ENCODE peak calls at places on chromosomes 6 and 20, in four cellular contexts. L is CD8-positive, alpha-beta T cell; H is heart right ventricle; M is transverse colon. Y is an unnamed sample.

GRCh38 chr20:22507240-22507961 is 77.0 kb downstream of the FOXA2 start:
- DNase-seq in L (no peak), H (no peak), M (no peak), Y (no peak)

GRCh38 chr20:37544386-37544785 is 16.7 kb upstream of the BLCAP start:
- DNase-seq in L (no peak), H (no peak), M (no peak), Y (no peak)

GRCh38 chr20:5991623-5992441 is 41.4 kb downstream of the MCM8 start:
- DNase-seq in L (no peak), H (no peak), M (no peak), Y (no peak)

GRCh38 chr6:435442-436307 is 44.1 kb downstream of the IRF4 start:
- DNase-seq in L (no peak), H (no peak), M (no peak), Y (no peak)

GRCh38 chr6:78551361-78551760 is 316.0 kb upstream of the IRAK1BP1 start:
- DNase-seq in L (no peak), H (no peak), M (no peak), Y (no peak)

GRCh38 chr20:50953821-50954220 is 4.5 kb downstream of the DPM1 start:
- DNase-seq in L (no peak), H (no peak), M (no peak), Y (no peak)

GRCh38 chr6:71250050-71250689 is 38.4 kb upstream of the OGFRL1 start:
- DNase-seq in L (no peak), H (no peak), M (no peak), Y (no peak)

GRCh38 chr20:34468956-34469355 is 47.3 kb upstream of the DYNLRB1 start:
- DNase-seq in L (no peak), H (no peak), M (no peak), Y (no peak)

GRCh38 chr6:11865926-11866325 is 87.3 kb upstream of the ADTRP start:
- DNase-seq in L (no peak), H (no peak), M (no peak), Y (no peak)

GRCh38 chr6:116028233-116028632 is 32.5 kb downstream of the FRK start:
- DNase-seq in L (no peak), H (no peak), M (no peak), Y (no peak)

GRCh38 chr20:48215536-48215935 is 430.3 kb upstream of the SULF2 start:
- DNase-seq in L (no peak), H (no peak), M (peak; percentile 61), Y (no peak)

GRCh38 chr6:3793545-3793944 is 42.0 kb upstream of the PXDC1 start:
- DNase-seq in L (no peak), H (no peak), M (no peak), Y (no peak)

GRCh38 chr6:54846857-54847721 is 518 bp downstream of the FAM83B start:
- DNase-seq in L (no peak), H (peak; percentile 19), M (peak; percentile 30), Y (no peak)

GRCh38 chr6:45606831-45607400 is 229.2 kb upstream of the SUPT3H start:
- DNase-seq in L (no peak), H (no peak), M (peak; percentile 45), Y (no peak)

GRCh38 chr6:36177166-36177565 is 19.4 kb upstream of the BRPF3 start:
- DNase-seq in L (no peak), H (no peak), M (no peak), Y (no peak)

GRCh38 chr20:47360489-47361267 is 4.2 kb upstream of the ZMYND8 start:
- DNase-seq in L (no peak), H (peak; percentile 91), M (peak; percentile 77), Y (peak; percentile 70)

GRCh38 chr6:56713285-56713684 is 70.6 kb upstream of the DST start:
- DNase-seq in L (no peak), H (no peak), M (peak; percentile 35), Y (peak; percentile 35)

GRCh38 chr20:58349586-58349985 is 39.4 kb upstream of the VAPB start:
- DNase-seq in L (no peak), H (no peak), M (no peak), Y (no peak)

GRCh38 chr6:149332602-149333311 is 15.2 kb downstream of the TAB2 start:
- DNase-seq in L (no peak), H (no peak), M (no peak), Y (no peak)

GRCh38 chr6:154403803-154404202 is 47.2 kb upstream of the IPCEF1 start:
- DNase-seq in L (no peak), H (no peak), M (peak; percentile 19), Y (no peak)

GRCh38 chr20:47792021-47792618 is 6.8 kb upstream of the SULF2 start:
- DNase-seq in L (no peak), H (peak; percentile 48), M (peak; percentile 37), Y (peak; percentile 82)

GRCh38 chr20:402496-402885 is 5.6 kb upstream of the RBCK1 start:
- DNase-seq in L (no peak), H (no peak), M (no peak), Y (no peak)

GRCh38 chr20:33857722-33858563 is 46.8 kb downstream of the CHMP4B start:
- DNase-seq in L (no peak), H (no peak), M (no peak), Y (no peak)

GRCh38 chr20:37980383-37980782 is 52.9 kb downstream of the TTI1 start:
- DNase-seq in L (no peak), H (no peak), M (no peak), Y (no peak)

GRCh38 chr20:34337544-34337943 is 25.5 kb upstream of the ITCH start:
- DNase-seq in L (no peak), H (no peak), M (no peak), Y (no peak)

GRCh38 chr6:103522045-103522444 is 1337.7 kb downstream of the HACE1 start:
- DNase-seq in L (no peak), H (no peak), M (no peak), Y (no peak)

GRCh38 chr6:56091159-56091869 is 156.1 kb downstream of the COL21A1 start:
- DNase-seq in L (no peak), H (no peak), M (no peak), Y (no peak)

GRCh38 chr6:163711615-163712568 is 297.4 kb downstream of the QKI start:
- DNase-seq in L (no peak), H (peak; percentile 80), M (peak; percentile 64), Y (no peak)

DNA sequence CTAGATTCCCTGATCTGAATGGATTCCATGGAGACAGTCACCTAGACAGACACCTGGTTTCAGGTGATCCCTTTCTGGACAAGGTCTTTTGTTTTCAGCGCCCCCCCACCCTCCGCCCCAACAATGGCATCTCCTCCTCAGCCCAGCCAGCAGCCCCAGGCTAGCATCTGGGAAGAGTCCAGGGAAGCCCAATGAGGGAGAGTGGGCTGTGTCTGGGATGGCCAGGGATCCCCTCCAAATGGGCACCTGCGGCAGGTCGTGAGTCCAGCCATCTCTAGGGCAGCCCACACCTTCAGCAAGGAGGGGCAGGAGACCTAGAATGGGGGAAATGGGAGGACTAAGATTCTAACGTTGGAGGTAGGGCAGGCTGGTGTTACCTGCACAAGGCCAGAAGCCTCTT is 1.2 kb upstream of the SLC24A3 start:
- DNase-seq in L (no peak), H (no peak), M (no peak), Y (no peak)
- H3K4me3 ChIP-seq in L (no peak overlapping the region), H (no peak overlapping the region), M (no peak overlapping the region), Y (peak overlapping the region; percentile 78)

GRCh38 chr6:53029262-53029661 is 34.2 kb upstream of the GSTA4 start:
- DNase-seq in L (no peak), H (no peak), M (no peak), Y (no peak)

GRCh38 chr6:53027131-53027718 is 32.1 kb upstream of the GSTA4 start:
- DNase-seq in L (no peak), H (no peak), M (no peak), Y (no peak)

GRCh38 chr6:53031281-53031680 is 33.9 kb upstream of the FBXO9 start:
- DNase-seq in L (no peak), H (no peak), M (no peak), Y (no peak)

GRCh38 chr6:53032853-53033252 is 32.4 kb upstream of the FBXO9 start:
- DNase-seq in L (no peak), H (no peak), M (no peak), Y (no peak)

GRCh38 chr6:53029761-53030160 is 34.7 kb upstream of the GSTA4 start:
- DNase-seq in L (no peak), H (no peak), M (no peak), Y (no peak)
- H3K27ac ChIP-seq in L (no peak overlapping the region), H (no peak overlapping the region), M (no peak overlapping the region), Y (no peak overlapping the region)

GRCh38 chr6:129766959-129767728 is 57.2 kb upstream of the ARHGAP18 start:
- DNase-seq in L (no peak), H (peak; percentile 15), M (peak; percentile 17), Y (no peak)
- H3K27me3 ChIP-seq in L (peaks cover 4% of the 10 kb centered on the region), H (peaks cover 62% of the 10 kb centered on the region), M (peaks cover 41% of the 10 kb centered on the region), Y (no peaks in the 10 kb centered on the region)

DNA sequence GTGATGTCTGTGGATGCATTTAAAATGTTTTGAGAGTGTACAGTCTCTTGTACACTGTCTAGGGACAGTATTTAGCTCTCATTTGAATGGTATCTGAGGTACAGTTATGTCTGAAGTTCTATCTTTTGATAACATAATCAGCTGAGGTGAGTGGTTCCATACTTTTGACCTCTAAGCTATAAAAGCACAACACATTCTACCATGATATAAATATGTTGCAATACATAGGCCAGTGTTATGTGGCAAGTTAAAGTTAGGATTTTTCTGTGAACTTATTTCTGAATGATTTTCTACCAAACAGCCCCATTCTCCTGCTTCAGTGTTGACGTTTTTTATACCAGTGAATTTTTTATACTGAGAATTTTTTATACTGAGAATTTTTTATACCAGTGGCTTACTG is 77.7 kb downstream of the AKAP7 start:
- DNase-seq in L (no peak), H (no peak), M (no peak), Y (no peak)
- H3K4me3 ChIP-seq in L (no peak overlapping the region), H (no peak overlapping the region), M (no peak overlapping the region), Y (no peak overlapping the region)

GRCh38 chr6:20755631-20756030 is 221.4 kb downstream of the CDKAL1 start:
- DNase-seq in L (no peak), H (no peak), M (no peak), Y (no peak)
- H3K27ac ChIP-seq in L (no peak overlapping the region), H (no peak overlapping the region), M (no peak overlapping the region), Y (no peak overlapping the region)

GRCh38 chr6:170253910-170254269 is 37.0 kb downstream of the DLL1 start:
- DNase-seq in L (no peak), H (no peak), M (no peak), Y (no peak)
- H3K27me3 ChIP-seq in L (no peaks in the 10 kb centered on the region), H (peaks cover under 1% of the 10 kb centered on the region), M (no peaks in the 10 kb centered on the region), Y (no peaks in the 10 kb centered on the region)

GRCh38 chr6:105569706-105570105 is 166.8 kb upstream of the PREP start:
- DNase-seq in L (no peak), H (no peak), M (no peak), Y (no peak)

GRCh38 chr6:105567140-105567539 is 164.3 kb upstream of the PREP start:
- DNase-seq in L (no peak), H (no peak), M (no peak), Y (no peak)

GRCh38 chr6:105568121-105568520 is 165.2 kb upstream of the PREP start:
- DNase-seq in L (no peak), H (no peak), M (no peak), Y (no peak)

GRCh38 chr6:105566503-105566902 is 163.6 kb upstream of the PREP start:
- DNase-seq in L (no peak), H (no peak), M (peak; percentile 26), Y (no peak)

GRCh38 chr6:105568751-105569150 is 165.9 kb upstream of the PREP start:
- DNase-seq in L (no peak), H (no peak), M (no peak), Y (no peak)
- H3K4me3 ChIP-seq in L (no peak overlapping the region), H (no peak overlapping the region), M (no peak overlapping the region), Y (no peak overlapping the region)

GRCh38 chr6:134588267-134588666 is 270.4 kb upstream of the SGK1 start:
- DNase-seq in L (no peak), H (no peak), M (no peak), Y (no peak)
- H3K27ac ChIP-seq in L (no peak overlapping the region), H (no peak overlapping the region), M (no peak overlapping the region), Y (no peak overlapping the region)